ENCODE peak calls at places on chromosomes 2 and 18, in six cellular contexts. B, A, N, Y, Z and G are unnamed samples. For H3K4me1, the result is how much of the 10 kb centered on the place peaks cover.

GRCh38 chr2:241498115-241499070 is 10.0 kb downstream of the STK25 start:
- DNase-seq in B (no peak), A (no peak), N (no peak), Y (no peak), Z (no peak), G (no peak)

GRCh38 chr2:101823347-101823791 is 125.9 kb downstream of the MAP4K4 start:
- DNase-seq in B (peak), A (peak), N (peak), Y (peak), Z (peak), G (peak)

GRCh38 chr2:239151201-239152131 is 249.4 kb downstream of the HDAC4 start:
- DNase-seq in B (peak), A (peak), N (no peak), Y (no peak), Z (no peak), G (no peak)

GRCh38 chr2:230130668-230131364 is 62.1 kb upstream of the SLC16A14 start:
- DNase-seq in B (peak), A (peak), N (no peak), Y (peak), Z (no peak), G (no peak)

GRCh38 chr18:42274488-42275137 is 319.6 kb downstream of the PIK3C3 start:
- DNase-seq in B (no peak), A (no peak), N (peak), Y (peak), Z (peak), G (peak)

GRCh38 chr2:172969609-172970008 is 106.0 kb upstream of the MAP3K20 start:
- DNase-seq in B (no peak), A (no peak), N (no peak), Y (no peak), Z (no peak), G (no peak)

GRCh38 chr2:11616851-11617415 is 53.1 kb downstream of the NTSR2 start:
- DNase-seq in B (no peak), A (no peak), N (no peak), Y (no peak), Z (no peak), G (no peak)

GRCh38 chr2:225091336-225091735 is 49.1 kb upstream of the DOCK10 start:
- DNase-seq in B (no peak), A (no peak), N (no peak), Y (no peak), Z (no peak), G (no peak)

GRCh38 chr2:1648241-1649102 is 95.8 kb downstream of the PXDN start:
- DNase-seq in B (no peak), A (no peak), N (no peak), Y (no peak), Z (no peak), G (no peak)

GRCh38 chr2:118202707-118203303 is 114.5 kb downstream of the INSIG2 start:
- DNase-seq in B (no peak), A (no peak), N (peak), Y (peak), Z (peak), G (peak)

GRCh38 chr2:127857494-127857818 is 499 bp downstream of the POLR2D start:
- DNase-seq in B (no peak), A (no peak), N (peak), Y (peak), Z (peak), G (peak)

GRCh38 chr2:241088376-241088775 is 13.7 kb downstream of the MTERF4 start:
- DNase-seq in B (no peak), A (peak), N (no peak), Y (no peak), Z (no peak), G (no peak)

GRCh38 chr2:217289909-217290283 is 430.0 kb upstream of the TNP1 start:
- DNase-seq in B (no peak), A (no peak), N (no peak), Y (peak), Z (no peak), G (no peak)

GRCh38 chr2:46363535-46364170 is 66.4 kb downstream of the EPAS1 start:
- DNase-seq in B (no peak), A (no peak), N (no peak), Y (no peak), Z (no peak), G (no peak)
- H3K4me1 ChIP-seq in B (under half), A (under half), N (under half), Y (under half), Z (under half), G (under half)

DNA sequence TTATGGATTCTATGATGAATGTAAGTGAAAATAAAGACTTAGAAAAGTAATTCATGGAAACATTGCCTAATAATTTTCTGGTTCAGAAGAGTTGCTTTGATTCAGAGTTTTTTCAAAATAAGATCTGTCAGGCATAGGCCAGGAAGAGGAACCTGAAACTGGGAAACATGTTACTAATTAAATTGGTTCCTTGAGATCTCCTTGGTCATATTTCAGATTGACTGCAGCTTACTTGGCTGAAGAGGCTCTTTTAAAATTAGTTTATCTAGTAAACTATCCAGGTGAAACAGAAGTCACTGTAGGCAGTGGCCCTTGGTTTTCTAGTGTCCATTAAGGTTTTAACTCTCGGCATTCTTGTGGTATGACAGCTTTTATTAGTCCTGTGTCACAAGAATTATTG is 27.4 kb downstream of the PPP1CB start:
- DNase-seq in B (no peak), A (no peak), N (no peak), Y (no peak), Z (no peak), G (no peak)
- H3K4me1 ChIP-seq in B (under half), A (under half), N (under half), Y (under half), Z (under half), G (under half)

DNA sequence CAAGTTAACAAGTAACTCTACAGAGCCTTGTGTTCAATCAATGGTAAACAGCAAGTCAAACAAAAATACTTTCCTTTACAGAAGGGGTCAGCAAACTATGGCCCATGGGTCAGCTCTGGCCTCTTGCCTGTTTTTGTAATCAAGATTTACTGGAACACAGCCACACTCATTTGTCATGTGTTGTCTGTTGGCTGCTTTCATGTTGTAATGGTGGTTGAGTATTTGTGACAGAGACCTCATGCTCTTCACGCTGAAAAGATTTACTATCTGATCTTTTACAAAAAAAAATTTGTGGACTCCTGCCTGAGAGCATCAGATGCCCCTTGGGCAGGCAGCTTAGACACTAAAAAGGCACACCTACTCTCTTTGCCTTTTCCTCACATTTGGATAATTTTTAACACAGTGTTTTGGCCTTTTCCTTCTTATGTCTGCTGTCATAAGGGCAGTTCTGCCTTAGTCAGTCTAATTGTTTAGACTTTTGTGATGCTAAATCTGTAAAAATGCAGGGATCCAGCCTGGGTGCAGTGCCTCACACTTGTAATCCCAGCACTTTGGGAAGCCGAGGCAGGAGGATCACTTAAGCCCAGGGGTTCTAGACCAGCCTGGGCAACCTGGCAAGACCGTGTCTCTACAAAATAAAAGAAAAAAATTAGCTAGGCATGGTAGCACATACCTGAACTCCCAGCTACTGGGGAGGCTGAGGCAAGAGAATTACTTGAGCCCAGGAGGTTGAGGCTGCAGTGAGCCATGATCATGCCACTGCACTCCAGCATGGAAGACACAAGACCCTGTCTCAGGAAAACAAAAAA is 18.3 kb downstream of the IL1B start:
- DNase-seq in B (no peak), A (no peak), N (no peak), Y (no peak), Z (no peak), G (no peak)
- H3K4me1 ChIP-seq in B (under half), A (under half), N (under half), Y (under half), Z (under half), G (under half)

GRCh38 chr2:74572178-74572925 is 17.8 kb downstream of the DOK1 start:
- DNase-seq in B (no peak), A (no peak), N (no peak), Y (peak), Z (no peak), G (no peak)
- H3K4me1 ChIP-seq in B (under half), A (under half), N (under half), Y (under half), Z (under half), G (under half)

GRCh38 chr2:62180960-62181359 is 15.0 kb upstream of the B3GNT2 start:
- DNase-seq in B (no peak), A (no peak), N (no peak), Y (no peak), Z (no peak), G (peak)
- H3K4me1 ChIP-seq in B (under half), A (under half), N (under half), Y (under half), Z (under half), G (half or more)